ENCODE peak calls at places on chromosomes 12 and 14, in ten cellular contexts. Z, G, K, V, D, T, F, J, P and M are unnamed samples.

GRCh38 chr12:124036117-124037109 is 63.4 kb downstream of the ZNF664 start:
- DNase-seq in Z (no peak), G (peak; percentile 63), K (peak; percentile 50), V (no peak), D (peak; percentile 70), T (no peak), F (no peak), J (no peak), P (peak; percentile 51), M (peak; percentile 27)

GRCh38 chr14:21068521-21069387 is 1.4 kb upstream of the ARHGEF40 start:
- DNase-seq in Z (no peak), G (peak; percentile 61), K (peak; percentile 78), V (no peak), D (peak; percentile 61), T (peak; percentile 77), F (peak; percentile 69), J (peak; percentile 35), P (peak; percentile 57), M (peak; percentile 67)

GRCh38 chr12:59375633-59376032 is 220.2 kb upstream of the SLC16A7 start:
- DNase-seq in Z (no peak), G (no peak), K (no peak), V (no peak), D (no peak), T (no peak), F (no peak), J (no peak), P (no peak), M (no peak)

GRCh38 chr12:132282950-132283771 is 46.2 kb downstream of the GALNT9 start:
- DNase-seq in Z (no peak), G (no peak), K (no peak), V (no peak), D (peak; percentile 51), T (no peak), F (no peak), J (no peak), P (peak; percentile 40), M (no peak)

GRCh38 chr14:75905505-75905904 is 76.3 kb downstream of the TGFB3 start:
- DNase-seq in Z (no peak), G (peak; percentile 69), K (no peak), V (no peak), D (no peak), T (no peak), F (peak; percentile 57), J (no peak), P (no peak), M (no peak)

GRCh38 chr14:75200451-75200850 is 24.0 kb upstream of the TMED10 start:
- DNase-seq in Z (no peak), G (no peak), K (peak; percentile 86), V (no peak), D (peak; percentile 95), T (no peak), F (peak; percentile 82), J (peak; percentile 93), P (no peak), M (no peak)

GRCh38 chr12:3752096-3752709 is 706 bp downstream of the CRACR2A start:
- DNase-seq in Z (no peak), G (peak; percentile 2), K (no peak), V (no peak), D (no peak), T (no peak), F (peak; percentile 40), J (no peak), P (no peak), M (peak; percentile 19)

GRCh38 chr12:127362121-127362520 is 904.8 kb upstream of the TMEM132C start:
- DNase-seq in Z (no peak), G (no peak), K (no peak), V (no peak), D (no peak), T (no peak), F (no peak), J (no peak), P (no peak), M (no peak)

GRCh38 chr14:74275265-74275841 is 27.4 kb downstream of the ABCD4 start:
- DNase-seq in Z (no peak), G (peak; percentile 65), K (peak; percentile 57), V (no peak), D (peak; percentile 19), T (no peak), F (no peak), J (peak; percentile 68), P (no peak), M (no peak)

GRCh38 chr12:93918262-93918661 is 230.1 kb upstream of the PLXNC1 start:
- DNase-seq in Z (no peak), G (peak; percentile 9), K (no peak), V (no peak), D (peak; percentile 15), T (no peak), F (no peak), J (no peak), P (no peak), M (no peak)

GRCh38 chr14:64447890-64448667 is 17.2 kb upstream of the AKAP5 start:
- DNase-seq in Z (no peak), G (no peak), K (no peak), V (no peak), D (no peak), T (no peak), F (no peak), J (no peak), P (no peak), M (no peak)

DNA sequence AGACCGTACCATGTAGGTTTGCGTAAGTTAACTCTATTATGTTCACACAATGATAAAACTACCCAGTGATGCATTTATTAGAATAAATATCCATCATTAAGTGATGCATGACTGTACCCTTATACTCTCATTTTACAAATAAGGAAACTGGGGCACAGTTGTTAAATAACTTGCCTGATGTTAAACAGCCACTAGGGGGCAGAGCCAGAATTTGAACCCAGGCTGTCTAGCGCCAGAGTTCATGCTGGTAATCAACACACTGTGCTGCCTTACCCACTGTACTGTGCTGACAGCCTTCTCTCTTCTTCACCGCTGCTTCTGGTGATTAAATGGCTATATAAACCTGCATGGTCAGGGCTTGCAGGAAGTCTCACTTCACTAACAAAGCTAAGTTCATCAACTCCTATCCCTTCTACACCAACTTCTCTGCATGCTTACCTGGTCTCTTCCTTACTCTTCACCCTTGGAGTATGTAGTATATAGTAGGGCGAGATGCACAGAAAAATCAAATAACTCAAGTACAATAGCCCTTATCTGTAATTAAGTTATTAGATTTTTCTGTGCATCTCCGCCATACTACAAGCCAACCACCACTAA is 43.6 kb upstream of the APPL2 start:
- DNase-seq in Z (no peak), G (peak; percentile 38), K (no peak), V (no peak), D (no peak), T (no peak), F (no peak), J (peak; percentile 26), P (peak; percentile 9), M (peak; percentile 11)
- TF ChIP-seq CTCF in Z (peak; percentile 1), G (peak; percentile 66), K (peak; percentile 41), V (no peak), D (peak; percentile 72), T (peak; percentile 46), F (peak; percentile 29), J (peak; percentile 60), P (peak; percentile 54), M (peak; percentile 79)

GRCh38 chr12:106906715-106907114 is 49.0 kb upstream of the TMEM263 start:
- DNase-seq in Z (no peak), G (no peak), K (no peak), V (no peak), D (no peak), T (no peak), F (no peak), J (peak; percentile 8), P (no peak), M (no peak)

GRCh38 chr12:106910202-106910601 is 45.5 kb upstream of the TMEM263 start:
- DNase-seq in Z (no peak), G (no peak), K (no peak), V (no peak), D (no peak), T (no peak), F (no peak), J (no peak), P (no peak), M (no peak)

GRCh38 chr12:106907846-106908245 is 47.9 kb upstream of the TMEM263 start:
- DNase-seq in Z (no peak), G (no peak), K (no peak), V (no peak), D (no peak), T (no peak), F (no peak), J (no peak), P (no peak), M (no peak)

GRCh38 chr12:106908561-106908960 is 47.1 kb upstream of the TMEM263 start:
- DNase-seq in Z (no peak), G (no peak), K (no peak), V (no peak), D (no peak), T (no peak), F (no peak), J (no peak), P (no peak), M (no peak)

DNA sequence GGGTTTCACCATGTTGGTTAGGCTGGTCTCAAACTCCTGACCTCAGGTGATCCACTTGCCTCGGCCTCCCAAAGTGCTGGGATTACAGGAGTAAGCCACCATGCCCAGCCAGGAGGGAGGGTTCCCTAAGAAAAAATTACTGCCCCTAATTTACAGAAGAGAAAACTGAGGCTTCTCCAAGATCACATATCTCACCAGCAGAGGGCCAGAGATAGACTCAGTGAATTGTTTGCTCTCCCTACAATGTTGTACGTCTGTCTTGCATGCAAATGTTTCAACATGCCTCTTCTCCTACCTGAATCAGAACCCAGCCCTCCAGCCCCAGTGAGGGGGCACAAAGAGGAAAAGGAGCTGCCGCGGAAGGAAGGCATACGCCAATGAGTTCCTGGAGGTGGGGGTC is 48.3 kb upstream of the TMEM263 start:
- DNase-seq in Z (no peak), G (no peak), K (no peak), V (no peak), D (no peak), T (no peak), F (no peak), J (no peak), P (no peak), M (no peak)
- TF ChIP-seq CTCF in Z (no peak), G (no peak), K (no peak), V (no peak), D (peak; percentile 42), T (no peak), F (no peak), J (no peak), P (no peak), M (no peak)

GRCh38 chr12:2185751-2186341 is 133.1 kb downstream of the CACNA1C start:
- DNase-seq in Z (no peak), G (no peak), K (no peak), V (no peak), D (no peak), T (no peak), F (no peak), J (no peak), P (no peak), M (no peak)
- TF ChIP-seq CTCF in Z (no peak), G (no peak), K (no peak), V (no peak), D (no peak), T (no peak), F (no peak), J (no peak), P (no peak), M (no peak)

GRCh38 chr12:33488036-33488435 is 48.4 kb upstream of the SYT10 start:
- DNase-seq in Z (no peak), G (no peak), K (no peak), V (no peak), D (peak; percentile 57), T (no peak), F (no peak), J (peak; percentile 85), P (no peak), M (no peak)
- TF ChIP-seq CTCF in Z (no peak), G (no peak), K (no peak), V (no peak), D (no peak), T (no peak), F (no peak), J (no peak), P (no peak), M (no peak)